ENCODE peak calls at places on chromosomes 4 and X, in six cellular contexts. P, M, Q, I, F and R are unnamed samples.

GRCh38 chr4:73902038-73902637 is 32.9 kb downstream of the CXCL1 start:
- DNase-seq in Q (no peak), M (peak), I (no peak), F (no peak), P (no peak), R (no peak)

GRCh38 chr4:6929339-6929734 is 19.7 kb downstream of the TBC1D14 start:
- DNase-seq in I (no peak), M (no peak), P (no peak), Q (no peak), F (no peak), R (no peak)

GRCh38 chr4:2574863-2575262 is 38.4 kb downstream of the FAM193A start:
- DNase-seq in M (no peak), P (no peak), F (no peak), Q (no peak), I (no peak), R (no peak)

GRCh38 chr4:13627185-13627605 is 330 bp downstream of the BOD1L1 start:
- DNase-seq in F (no peak), I (peak), M (peak), P (no peak), Q (no peak), R (no peak)

GRCh38 chrX:154991039-154991438 is 31.5 kb downstream of the F8 start:
- DNase-seq in F (no peak), P (no peak), I (no peak), M (no peak), Q (no peak), R (no peak)

GRCh38 chrX:153886915-153887314 is 942 bp upstream of the L1CAM start:
- DNase-seq in P (no peak), I (no peak), M (no peak), Q (no peak), F (peak), R (no peak)

GRCh38 chrX:24392709-24393108 is 32.3 kb downstream of the SUPT20HL1 start:
- DNase-seq in P (no peak), I (peak), Q (no peak), F (no peak), M (no peak), R (no peak)

GRCh38 chr4:4386736-4387392 is at the start of gene NSG1:
- DNase-seq in M (peak), I (peak), Q (no peak), P (peak), F (no peak), R (no peak)

GRCh38 chrX:10157545-10157944 is 770 bp downstream of the CLCN4 start:
- DNase-seq in P (no peak), M (peak), F (peak), Q (no peak), I (no peak), R (no peak)

GRCh38 chrX:153588021-153588781 is 10.7 kb downstream of the CCNQ start:
- DNase-seq in Q (no peak), P (no peak), F (no peak), I (no peak), M (no peak), R (no peak)

GRCh38 chr4:152408514-152409327 is 127.2 kb downstream of the FBXW7 start:
- DNase-seq in F (peak), M (peak), I (no peak), P (peak), Q (peak), R (no peak)

GRCh38 chrX:119698835-119699234 is 5.9 kb upstream of the SEPTIN6 start:
- DNase-seq in F (peak), I (no peak), Q (peak), P (peak), M (peak), R (no peak)

GRCh38 chrX:49111846-49112245 is 11.7 kb downstream of the GPKOW start:
- DNase-seq in M (no peak), P (no peak), Q (no peak), F (no peak), I (no peak), R (no peak)

GRCh38 chr4:40196724-40197281 is at the start of gene RHOH:
- DNase-seq in M (no peak), F (no peak), Q (no peak), P (peak), I (no peak), R (no peak)

GRCh38 chr4:31620476-31620875 is 900.3 kb downstream of the PCDH7 start:
- DNase-seq in I (no peak), P (no peak), F (peak), M (peak), Q (no peak), R (no peak)

GRCh38 chrX:25344191-25344936 is 328.6 kb upstream of the ARX start:
- DNase-seq in I (no peak), M (no peak), F (peak), P (peak), Q (no peak), R (no peak)

GRCh38 chr4:173138636-173139035 is 30.0 kb upstream of the GALNT7 start:
- DNase-seq in P (no peak), F (no peak), Q (no peak), I (no peak), M (no peak), R (no peak)

GRCh38 chrX:78316310-78316709 is 11.1 kb downstream of the CYSLTR1 start:
- DNase-seq in Q (no peak), I (no peak), F (no peak), P (no peak), M (no peak), R (no peak)

GRCh38 chrX:1181131-1181530 is 31.3 kb downstream of the CRLF2 start:
- DNase-seq in P (no peak), I (no peak), F (no peak), Q (no peak), M (no peak), R (no peak)